ENCODE peak calls at places on chromosomes 6 and 20, in seven cellular contexts. One of them, this sample, is unnamed. For H3K27me3, the result is how much of the 10 kb centered on the place peaks cover.

GRCh38 chr6:166419717-166420116 is 37.0 kb upstream of the MPC1 start:
- DNase-seq in GM23338: no peak
- DNase-seq in heart right ventricle: no peak
- DNase-seq in left lung: no peak
- DNase-seq in hepatocyte: no peak
- DNase-seq in upper lobe of left lung: no peak
- DNase-seq in adrenal gland: no peak
- DNase-seq in this sample: no peak

GRCh38 chr6:63487123-63487813 is 85.0 kb upstream of the LOC128125822 start:
- DNase-seq in GM23338: no peak
- DNase-seq in heart right ventricle: no peak
- DNase-seq in left lung: no peak
- DNase-seq in hepatocyte: no peak
- DNase-seq in upper lobe of left lung: no peak
- DNase-seq in adrenal gland: peak
- DNase-seq in this sample: no peak

GRCh38 chr6:11535801-11536230 is 1.7 kb upstream of the TMEM170B start:
- DNase-seq in GM23338: no peak
- DNase-seq in heart right ventricle: no peak
- DNase-seq in left lung: no peak
- DNase-seq in hepatocyte: peak
- DNase-seq in upper lobe of left lung: no peak
- DNase-seq in adrenal gland: peak
- DNase-seq in this sample: no peak

GRCh38 chr6:118709859-118710350 is 58.5 kb upstream of the CEP85L start:
- DNase-seq in GM23338: peak
- DNase-seq in heart right ventricle: no peak
- DNase-seq in left lung: no peak
- DNase-seq in hepatocyte: no peak
- DNase-seq in upper lobe of left lung: peak
- DNase-seq in adrenal gland: peak
- DNase-seq in this sample: peak

GRCh38 chr6:42010185-42010872 is 40.0 kb upstream of the TAF8 start:
- DNase-seq in GM23338: peak
- DNase-seq in heart right ventricle: no peak
- DNase-seq in left lung: no peak
- DNase-seq in hepatocyte: no peak
- DNase-seq in upper lobe of left lung: no peak
- DNase-seq in adrenal gland: no peak
- DNase-seq in this sample: no peak

GRCh38 chr20:44018684-44019637 is 104.3 kb downstream of the TOX2 start:
- DNase-seq in GM23338: no peak
- DNase-seq in heart right ventricle: no peak
- DNase-seq in left lung: no peak
- DNase-seq in hepatocyte: no peak
- DNase-seq in upper lobe of left lung: no peak
- DNase-seq in adrenal gland: no peak
- DNase-seq in this sample: no peak

GRCh38 chr6:132798820-132799538 is 542 bp upstream of the SLC18B1 start:
- DNase-seq in GM23338: peak
- DNase-seq in heart right ventricle: peak
- DNase-seq in left lung: peak
- DNase-seq in hepatocyte: peak
- DNase-seq in upper lobe of left lung: peak
- DNase-seq in adrenal gland: peak
- DNase-seq in this sample: peak

GRCh38 chr20:2955257-2955950 is 82.1 kb downstream of the PTPRA start:
- DNase-seq in GM23338: no peak
- DNase-seq in heart right ventricle: no peak
- DNase-seq in left lung: no peak
- DNase-seq in hepatocyte: no peak
- DNase-seq in upper lobe of left lung: no peak
- DNase-seq in adrenal gland: no peak
- DNase-seq in this sample: no peak

GRCh38 chr6:32045811-32046449 is 7.7 kb downstream of the CYP21A2 start:
- DNase-seq in GM23338: no peak
- DNase-seq in heart right ventricle: peak
- DNase-seq in left lung: no peak
- DNase-seq in hepatocyte: no peak
- DNase-seq in upper lobe of left lung: no peak
- DNase-seq in adrenal gland: peak
- DNase-seq in this sample: no peak

GRCh38 chr6:15962449-15962764 is 166.5 kb upstream of the MYLIP start:
- DNase-seq in GM23338: peak
- DNase-seq in heart right ventricle: no peak
- DNase-seq in left lung: no peak
- DNase-seq in hepatocyte: no peak
- DNase-seq in upper lobe of left lung: no peak
- DNase-seq in adrenal gland: no peak
- DNase-seq in this sample: peak

GRCh38 chr6:130752292-130752691 is 74.9 kb upstream of the SMLR1 start:
- DNase-seq in GM23338: no peak
- DNase-seq in heart right ventricle: no peak
- DNase-seq in left lung: no peak
- DNase-seq in hepatocyte: no peak
- DNase-seq in upper lobe of left lung: no peak
- DNase-seq in adrenal gland: no peak
- DNase-seq in this sample: no peak
- TF ChIP-seq CTCF in GM23338: no peak
- TF ChIP-seq CTCF in heart right ventricle: no peak
- TF ChIP-seq CTCF in left lung: no peak
- TF ChIP-seq CTCF in hepatocyte: no peak
- TF ChIP-seq CTCF in upper lobe of left lung: no peak
- TF ChIP-seq CTCF in adrenal gland: no peak
- TF ChIP-seq CTCF in this sample: no peak

DNA sequence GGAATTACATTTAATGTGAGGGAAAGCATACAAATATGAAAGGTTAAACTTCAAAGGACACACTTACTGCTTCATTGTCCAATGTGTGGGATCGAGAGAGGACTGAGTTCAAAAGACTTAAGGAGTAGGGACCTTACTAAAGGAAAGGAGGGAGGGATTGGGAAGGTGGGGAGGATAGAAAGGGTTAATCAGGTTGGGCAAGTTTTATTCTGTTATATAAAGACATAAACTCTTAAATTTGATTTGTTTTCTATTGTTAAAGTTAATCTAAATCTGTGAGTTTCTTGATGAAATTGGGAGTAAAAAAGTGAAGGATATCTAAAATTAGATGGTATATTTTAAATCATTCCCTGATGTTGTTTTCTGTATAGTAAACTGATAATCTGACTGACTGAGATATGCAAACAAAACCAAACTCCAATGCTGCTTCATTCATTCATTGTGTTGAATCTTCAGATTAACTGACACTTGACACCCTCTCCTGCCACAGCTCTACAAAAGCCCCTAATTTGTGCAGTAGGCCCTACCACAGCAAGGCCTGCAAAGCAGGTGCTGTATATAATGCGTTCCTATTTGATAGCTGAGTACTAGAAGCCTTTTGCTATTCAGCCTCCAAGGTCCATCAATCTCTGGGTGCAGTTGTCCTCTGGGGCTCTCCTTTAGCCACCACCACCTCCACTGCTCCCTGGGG is 1.3 kb upstream of the UBE2J1 start:
- DNase-seq in GM23338: no peak
- DNase-seq in heart right ventricle: no peak
- DNase-seq in left lung: no peak
- DNase-seq in hepatocyte: no peak
- DNase-seq in upper lobe of left lung: no peak
- DNase-seq in adrenal gland: no peak
- DNase-seq in this sample: no peak
- H3K27me3 ChIP-seq in GM23338: under half
- H3K27me3 ChIP-seq in heart right ventricle: under half
- H3K27me3 ChIP-seq in left lung: under half
- H3K27me3 ChIP-seq in hepatocyte: under half
- H3K27me3 ChIP-seq in upper lobe of left lung: under half
- H3K27me3 ChIP-seq in adrenal gland: under half
- H3K27me3 ChIP-seq in this sample: under half

GRCh38 chr20:34693414-34693813 is 10.7 kb upstream of the TP53INP2 start:
- DNase-seq in GM23338: no peak
- DNase-seq in heart right ventricle: no peak
- DNase-seq in left lung: no peak
- DNase-seq in hepatocyte: no peak
- DNase-seq in upper lobe of left lung: no peak
- DNase-seq in adrenal gland: peak
- DNase-seq in this sample: no peak
- H3K4me3 ChIP-seq in GM23338: no peak
- H3K4me3 ChIP-seq in heart right ventricle: no peak
- H3K4me3 ChIP-seq in left lung: no peak
- H3K4me3 ChIP-seq in hepatocyte: no peak
- H3K4me3 ChIP-seq in upper lobe of left lung: no peak
- H3K4me3 ChIP-seq in adrenal gland: no peak
- H3K4me3 ChIP-seq in this sample: no peak

DNA sequence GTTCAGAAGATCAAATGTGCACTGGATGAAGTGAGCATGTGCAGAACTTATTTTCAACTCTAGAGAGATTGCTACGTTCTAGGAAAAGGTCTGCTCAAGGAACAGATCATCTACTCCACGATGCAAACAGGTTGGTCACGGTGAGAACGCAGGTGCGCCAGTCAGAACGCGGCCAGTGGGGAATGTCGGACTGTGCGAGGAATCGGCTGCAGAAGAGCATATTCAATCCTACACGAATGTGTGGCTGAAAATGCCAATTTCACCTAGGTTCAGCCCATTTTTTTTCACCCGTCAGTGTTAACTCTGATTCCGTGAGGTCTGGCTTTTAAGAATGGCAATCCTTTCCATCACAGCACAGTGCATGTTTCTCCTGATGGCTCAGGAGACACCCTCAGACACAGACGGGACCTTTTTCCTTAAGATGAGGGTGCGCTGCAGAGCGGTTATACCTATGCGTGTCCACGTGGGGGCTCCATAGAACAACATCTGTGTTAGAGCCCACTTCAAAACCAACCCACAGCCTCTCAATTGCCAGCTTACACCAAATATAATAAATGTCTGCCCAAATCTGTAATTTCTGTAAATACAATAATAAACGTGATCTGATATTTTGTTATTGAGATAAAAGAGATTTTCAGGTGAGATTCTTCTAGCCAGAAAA is 250.4 kb downstream of the FOXA2 start:
- DNase-seq in GM23338: peak
- DNase-seq in heart right ventricle: peak
- DNase-seq in left lung: peak
- DNase-seq in hepatocyte: peak
- DNase-seq in upper lobe of left lung: peak
- DNase-seq in adrenal gland: peak
- DNase-seq in this sample: peak
- TF ChIP-seq CTCF in GM23338: peak
- TF ChIP-seq CTCF in heart right ventricle: peak
- TF ChIP-seq CTCF in left lung: peak
- TF ChIP-seq CTCF in hepatocyte: peak
- TF ChIP-seq CTCF in upper lobe of left lung: peak
- TF ChIP-seq CTCF in adrenal gland: peak
- TF ChIP-seq CTCF in this sample: peak

GRCh38 chr6:170293411-170293844 is 2.5 kb upstream of the DLL1 start:
- DNase-seq in GM23338: no peak
- DNase-seq in heart right ventricle: no peak
- DNase-seq in left lung: no peak
- DNase-seq in hepatocyte: no peak
- DNase-seq in upper lobe of left lung: no peak
- DNase-seq in adrenal gland: no peak
- DNase-seq in this sample: no peak
- H3K27me3 ChIP-seq in GM23338: half or more
- H3K27me3 ChIP-seq in heart right ventricle: half or more
- H3K27me3 ChIP-seq in left lung: half or more
- H3K27me3 ChIP-seq in hepatocyte: half or more
- H3K27me3 ChIP-seq in upper lobe of left lung: half or more
- H3K27me3 ChIP-seq in adrenal gland: under half
- H3K27me3 ChIP-seq in this sample: half or more

GRCh38 chr6:133957780-133958242 is 4.8 kb downstream of the TBPL1 start:
- DNase-seq in GM23338: no peak
- DNase-seq in heart right ventricle: no peak
- DNase-seq in left lung: no peak
- DNase-seq in hepatocyte: no peak
- DNase-seq in upper lobe of left lung: no peak
- DNase-seq in adrenal gland: no peak
- DNase-seq in this sample: no peak

GRCh38 chr6:133955136-133955576 is 2.1 kb downstream of the TBPL1 start:
- DNase-seq in GM23338: no peak
- DNase-seq in heart right ventricle: no peak
- DNase-seq in left lung: no peak
- DNase-seq in hepatocyte: no peak
- DNase-seq in upper lobe of left lung: no peak
- DNase-seq in adrenal gland: no peak
- DNase-seq in this sample: no peak

GRCh38 chr6:133953634-133954415 is 801 bp downstream of the TBPL1 start:
- DNase-seq in GM23338: peak
- DNase-seq in heart right ventricle: no peak
- DNase-seq in left lung: no peak
- DNase-seq in hepatocyte: peak
- DNase-seq in upper lobe of left lung: no peak
- DNase-seq in adrenal gland: no peak
- DNase-seq in this sample: no peak

GRCh38 chr6:133956413-133957049 is 3.5 kb downstream of the TBPL1 start:
- DNase-seq in GM23338: no peak
- DNase-seq in heart right ventricle: no peak
- DNase-seq in left lung: no peak
- DNase-seq in hepatocyte: no peak
- DNase-seq in upper lobe of left lung: no peak
- DNase-seq in adrenal gland: no peak
- DNase-seq in this sample: no peak

GRCh38 chr6:133955582-133956412 is 2.8 kb downstream of the TBPL1 start:
- DNase-seq in GM23338: no peak
- DNase-seq in heart right ventricle: no peak
- DNase-seq in left lung: no peak
- DNase-seq in hepatocyte: no peak
- DNase-seq in upper lobe of left lung: no peak
- DNase-seq in adrenal gland: no peak
- DNase-seq in this sample: no peak
- H3K4me3 ChIP-seq in GM23338: peak
- H3K4me3 ChIP-seq in heart right ventricle: no peak
- H3K4me3 ChIP-seq in left lung: no peak
- H3K4me3 ChIP-seq in hepatocyte: no peak
- H3K4me3 ChIP-seq in upper lobe of left lung: no peak
- H3K4me3 ChIP-seq in adrenal gland: no peak
- H3K4me3 ChIP-seq in this sample: no peak